ENCODE peak calls at places on chromosomes 5 and 9, in eight cellular contexts. U is A673, S is IMR-90, R is DND-41, H is A549, D is cardiac muscle cell, V is kidney, P is heart right ventricle. G is an unnamed sample.

GRCh38 chr9:10875752-10876151 is 262.9 kb upstream of the PTPRD start:
- DNase-seq in U (peak), S (no peak), R (no peak), H (no peak), D (no peak), V (no peak), P (no peak), G (no peak)

GRCh38 chr5:12566441-12566840 is 662.2 kb upstream of the CTNND2 start:
- DNase-seq in U (no peak), S (no peak), R (no peak), H (no peak), D (no peak), V (no peak), P (no peak), G (no peak)

GRCh38 chr9:36517131-36517530 is 55.6 kb upstream of the MELK start:
- DNase-seq in U (no peak), S (no peak), R (no peak), H (no peak), D (no peak), V (no peak), P (no peak), G (no peak)

GRCh38 chr5:25448646-25449045 is 803.9 kb upstream of the CDH10 start:
- DNase-seq in U (no peak), S (no peak), R (no peak), H (no peak), D (peak), V (no peak), P (no peak), G (no peak)

GRCh38 chr5:124494540-124495116 is 251.8 kb downstream of the ZNF608 start:
- DNase-seq in U (no peak), S (peak), R (no peak), H (no peak), D (no peak), V (no peak), P (no peak), G (no peak)

GRCh38 chr5:12615141-12615820 is 711.0 kb upstream of the CTNND2 start:
- DNase-seq in U (no peak), S (no peak), R (peak), H (no peak), D (no peak), V (no peak), P (no peak), G (no peak)

GRCh38 chr5:99033014-99033931 is 104.5 kb upstream of the CHD1 start:
- DNase-seq in U (no peak), S (peak), R (peak), H (no peak), D (no peak), V (no peak), P (no peak), G (no peak)

GRCh38 chr5:69493235-69493925 is 790 bp downstream of the OCLN start:
- DNase-seq in U (peak), S (no peak), R (no peak), H (peak), D (peak), V (peak), P (peak), G (peak)

GRCh38 chr9:35914307-35914807 is 5.1 kb downstream of the SPAAR start:
- DNase-seq in U (peak), S (peak), R (no peak), H (peak), D (peak), V (peak), P (peak), G (no peak)

GRCh38 chr9:133471551-133472276 is 7.2 kb downstream of the SLC2A6 start:
- DNase-seq in U (no peak), S (no peak), R (no peak), H (no peak), D (no peak), V (no peak), P (no peak), G (peak)

GRCh38 chr5:124742983-124743533 is 3.4 kb downstream of the ZNF608 start:
- DNase-seq in U (no peak), S (peak), R (no peak), H (no peak), D (no peak), V (no peak), P (no peak), G (peak)

GRCh38 chr5:172498431-172499129 is 44.3 kb upstream of the SH3PXD2B start:
- DNase-seq in U (no peak), S (no peak), R (no peak), H (no peak), D (no peak), V (no peak), P (peak), G (no peak)

GRCh38 chr5:172434246-172434645 is 20.1 kb downstream of the SH3PXD2B start:
- DNase-seq in U (no peak), S (no peak), R (no peak), H (no peak), D (peak), V (peak), P (no peak), G (no peak)

GRCh38 chr5:140342287-140342686 is 4.1 kb downstream of the HBEGF start:
- DNase-seq in U (peak), S (no peak), R (peak), H (no peak), D (no peak), V (no peak), P (no peak), G (no peak)

GRCh38 chr5:133245191-133246052 is 193.6 kb downstream of the HSPA4 start:
- DNase-seq in U (peak), S (peak), R (peak), H (peak), D (no peak), V (no peak), P (no peak), G (peak)

GRCh38 chr5:110917161-110917875 is 154.2 kb upstream of the TSLP start:
- DNase-seq in U (no peak), S (peak), R (no peak), H (no peak), D (peak), V (no peak), P (no peak), G (no peak)
- H3K27ac ChIP-seq in U (no peak), S (peak), R (no peak), H (no peak), D (peak), V (no peak), P (peak), G (peak)

GRCh38 chr5:75600535-75600934 is 10.7 kb upstream of the ANKDD1B start:
- DNase-seq in U (no peak), S (no peak), R (no peak), H (no peak), D (no peak), V (no peak), P (no peak), G (no peak)

GRCh38 chr5:75603421-75603820 is 7.8 kb upstream of the ANKDD1B start:
- DNase-seq in U (no peak), S (peak), R (no peak), H (no peak), D (no peak), V (no peak), P (no peak), G (no peak)

GRCh38 chr5:75601567-75601966 is 9.7 kb upstream of the ANKDD1B start:
- DNase-seq in U (no peak), S (peak), R (no peak), H (no peak), D (no peak), V (no peak), P (no peak), G (no peak)

GRCh38 chr5:75603835-75604234 is 7.4 kb upstream of the ANKDD1B start:
- DNase-seq in U (no peak), S (no peak), R (no peak), H (no peak), D (no peak), V (no peak), P (no peak), G (no peak)

GRCh38 chr5:75601996-75602395 is 9.3 kb upstream of the ANKDD1B start:
- DNase-seq in U (no peak), S (peak), R (no peak), H (no peak), D (no peak), V (no peak), P (no peak), G (no peak)
- H3K27ac ChIP-seq in U (no peak), S (no peak), R (no peak), H (no peak), D (no peak), V (no peak), P (no peak), G (no peak)

DNA sequence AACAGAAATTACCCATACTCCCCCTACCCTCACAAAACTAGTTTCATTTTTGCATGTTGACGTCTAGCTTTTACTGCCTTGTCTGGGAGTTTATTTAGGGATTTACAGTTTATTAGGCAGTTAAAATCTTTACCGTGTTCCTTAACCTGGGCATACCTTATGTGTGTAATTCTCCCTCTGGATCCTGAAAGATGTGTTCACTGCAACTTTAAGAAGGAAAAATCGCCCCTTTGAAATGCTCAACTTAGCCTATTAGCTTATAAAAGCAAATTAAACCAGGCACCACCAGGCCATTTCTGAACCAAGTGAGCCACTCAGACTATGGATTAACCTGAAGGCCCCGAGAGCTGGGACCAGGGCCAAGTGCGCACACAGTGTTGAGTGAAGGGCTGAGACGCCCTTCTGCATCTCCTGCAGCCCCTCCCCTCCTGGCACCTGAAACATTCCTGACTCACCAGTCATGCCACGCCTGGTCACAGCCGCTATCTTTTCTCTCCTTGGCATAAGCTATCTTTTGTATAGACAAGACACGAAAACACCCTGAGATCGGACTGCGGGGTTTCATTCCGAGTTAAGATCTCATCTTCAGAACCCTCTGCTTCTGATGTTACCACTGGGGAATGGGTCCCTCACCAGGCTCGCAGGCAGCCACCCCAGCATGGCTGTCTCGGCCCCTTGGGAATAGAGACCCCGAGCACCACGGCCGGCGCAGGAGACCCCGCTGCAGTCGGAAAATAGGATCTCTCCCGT is 111.9 kb downstream of the ROR2 start:
- DNase-seq in U (peak), S (peak), R (no peak), H (peak), D (peak), V (peak), P (peak), G (peak)
- H3K27ac ChIP-seq in U (no peak), S (no peak), R (no peak), H (no peak), D (no peak), V (no peak), P (no peak), G (no peak)

DNA sequence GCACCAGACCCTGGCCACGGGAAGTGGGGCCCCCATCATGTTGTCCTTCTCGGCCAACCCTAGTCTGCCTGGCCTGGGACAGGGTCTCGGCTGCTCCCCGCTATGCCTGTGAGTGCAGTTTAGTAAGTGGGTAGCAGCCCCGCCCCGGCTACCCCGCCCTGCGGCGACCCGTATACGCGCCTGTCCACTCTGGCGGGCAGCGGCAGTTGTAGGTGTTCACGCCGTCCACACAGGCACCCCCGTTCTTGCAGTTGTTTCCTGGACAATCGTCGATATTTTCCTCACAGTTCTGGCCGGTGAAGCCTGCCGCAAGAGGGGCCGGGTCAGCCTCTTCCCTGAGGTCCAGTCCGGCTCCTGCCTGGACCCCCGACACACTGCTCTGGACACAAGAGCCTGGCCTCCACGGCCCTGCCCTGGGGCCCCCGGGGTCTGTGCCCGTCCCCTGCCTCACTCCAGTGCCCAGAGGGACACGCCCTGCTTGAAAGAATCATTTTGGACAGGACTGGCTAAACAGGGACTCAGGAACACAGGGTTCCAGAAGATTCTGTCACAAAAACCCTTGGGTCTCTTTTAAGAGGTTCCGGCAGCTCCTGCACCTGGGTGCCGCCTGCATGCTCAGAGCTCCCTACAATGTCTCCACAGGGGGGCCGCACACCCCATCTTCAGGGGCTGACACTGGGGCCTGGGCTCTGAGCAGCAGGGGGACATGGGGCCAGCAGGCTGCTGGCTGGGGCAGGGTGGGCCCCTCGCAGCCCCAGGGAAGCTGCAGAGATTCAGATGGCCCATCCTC is 26.4 kb downstream of the NOTCH1 start:
- DNase-seq in U (no peak), S (no peak), R (no peak), H (peak), D (no peak), V (no peak), P (no peak), G (no peak)
- H3K27ac ChIP-seq in U (peak), S (no peak), R (no peak), H (peak), D (no peak), V (peak), P (no peak), G (no peak)

GRCh38 chr9:69174645-69175487 is 789 bp downstream of the TJP2 start:
- DNase-seq in U (peak), S (peak), R (no peak), H (no peak), D (peak), V (no peak), P (peak), G (peak)

GRCh38 chr9:69172895-69173294 is 1.2 kb upstream of the TJP2 start:
- DNase-seq in U (no peak), S (no peak), R (no peak), H (no peak), D (no peak), V (no peak), P (no peak), G (no peak)

GRCh38 chr9:69173497-69173890 is 583 bp upstream of the TJP2 start:
- DNase-seq in U (no peak), S (no peak), R (no peak), H (no peak), D (no peak), V (no peak), P (no peak), G (no peak)

GRCh38 chr9:69175488-69175872 is 1.4 kb downstream of the TJP2 start:
- DNase-seq in U (peak), S (no peak), R (no peak), H (no peak), D (no peak), V (no peak), P (no peak), G (no peak)

GRCh38 chr9:69173891-69174644 is at the start of gene TJP2:
- DNase-seq in U (peak), S (peak), R (no peak), H (no peak), D (peak), V (peak), P (peak), G (peak)
- H3K27ac ChIP-seq in U (peak), S (peak), R (no peak), H (no peak), D (peak), V (peak), P (peak), G (peak)

GRCh38 chr9:127976498-127976897 is 4.3 kb downstream of the EEIG1 start:
- DNase-seq in U (no peak), S (no peak), R (no peak), H (no peak), D (no peak), V (peak), P (no peak), G (no peak)

GRCh38 chr9:127979333-127980055 is 1.3 kb downstream of the EEIG1 start:
- DNase-seq in U (peak), S (peak), R (peak), H (no peak), D (peak), V (peak), P (peak), G (no peak)

GRCh38 chr9:127979015-127979332 is 1.8 kb downstream of the EEIG1 start:
- DNase-seq in U (no peak), S (no peak), R (no peak), H (no peak), D (no peak), V (no peak), P (no peak), G (no peak)

GRCh38 chr9:127976943-127977871 is 3.6 kb downstream of the EEIG1 start:
- DNase-seq in U (no peak), S (no peak), R (no peak), H (no peak), D (no peak), V (no peak), P (peak), G (no peak)

DNA sequence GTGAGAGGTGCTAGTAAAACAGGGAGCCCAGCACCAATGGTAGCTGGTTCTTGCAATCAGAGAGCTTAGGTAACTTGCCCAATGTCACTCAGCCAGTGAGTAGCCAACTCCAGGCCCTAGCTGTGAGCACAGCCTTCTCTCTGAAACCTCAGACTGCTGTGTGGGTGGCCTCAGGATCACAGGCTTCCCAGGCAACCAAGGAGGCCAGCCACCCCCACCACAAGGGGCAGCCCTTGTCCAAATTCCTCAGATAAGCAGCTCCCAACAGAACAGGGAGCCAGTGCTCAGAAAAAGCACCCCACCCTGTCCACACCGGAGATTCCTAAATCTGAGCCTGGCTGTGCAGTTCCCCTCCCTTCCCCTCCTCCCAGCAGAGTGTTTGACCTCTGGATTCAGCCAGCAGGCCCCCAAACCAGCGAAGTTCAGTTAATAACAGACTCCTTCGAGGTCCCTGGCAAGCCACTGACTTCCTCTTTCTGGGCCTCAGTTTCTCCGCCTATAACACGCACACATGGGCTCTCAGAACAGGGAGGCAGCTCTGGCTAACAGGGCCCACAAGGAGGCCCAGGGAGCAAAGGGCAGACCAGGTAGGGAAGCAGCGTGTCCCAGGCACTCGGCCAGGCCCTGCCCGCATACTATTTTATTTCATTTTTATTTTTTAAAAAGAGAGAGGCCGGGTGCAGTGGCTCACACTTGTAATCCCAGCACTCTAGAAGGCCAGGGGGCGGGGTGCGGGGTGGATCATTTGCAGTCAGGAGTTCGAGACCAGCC is 2.7 kb downstream of the EEIG1 start:
- DNase-seq in U (no peak), S (peak), R (no peak), H (peak), D (peak), V (peak), P (peak), G (no peak)
- H3K27ac ChIP-seq in U (peak), S (peak), R (no peak), H (peak), D (peak), V (peak), P (peak), G (no peak)

GRCh38 chr9:89742660-89743059 is 137.8 kb downstream of the GADD45G start:
- DNase-seq in U (no peak), S (no peak), R (peak), H (no peak), D (no peak), V (no peak), P (no peak), G (no peak)
- H3K27ac ChIP-seq in U (no peak), S (no peak), R (peak), H (no peak), D (no peak), V (no peak), P (no peak), G (no peak)

GRCh38 chr9:111783424-111783823 is 11.3 kb downstream of the SHOC1 start:
- DNase-seq in U (no peak), S (no peak), R (no peak), H (no peak), D (no peak), V (no peak), P (no peak), G (no peak)

GRCh38 chr9:111783857-111784256 is 10.9 kb downstream of the SHOC1 start:
- DNase-seq in U (no peak), S (no peak), R (peak), H (no peak), D (no peak), V (no peak), P (no peak), G (no peak)
- H3K27ac ChIP-seq in U (no peak), S (no peak), R (no peak), H (no peak), D (no peak), V (no peak), P (no peak), G (no peak)